ENCODE peak calls at places on chromosomes 7 and 10, in nine cellular contexts. T, M, H, D, B, J, S, X and N are unnamed samples.

GRCh38 chr7:116912269-116912909 is 40.9 kb upstream of the ST7 start:
- DNase-seq in T (no peak), M (no peak), H (no peak), D (no peak), B (no peak), J (no peak), S (no peak), X (no peak), N (no peak)

GRCh38 chr7:20581956-20582355 is 33.5 kb upstream of the ABCB5 start:
- DNase-seq in T (no peak), M (no peak), H (no peak), D (no peak), B (no peak), J (no peak), S (no peak), X (no peak), N (no peak)

GRCh38 chr10:110723224-110723891 is 79.2 kb downstream of the RBM20 start:
- DNase-seq in T (no peak), M (no peak), H (no peak), D (no peak), B (no peak), J (no peak), S (no peak), X (peak), N (no peak)

GRCh38 chr7:3157541-3158287 is 114.0 kb upstream of the CARD11 start:
- DNase-seq in T (no peak), M (peak), H (no peak), D (no peak), B (no peak), J (peak), S (no peak), X (no peak), N (no peak)

GRCh38 chr7:150856303-150857275 is 4.3 kb downstream of the AOC1 start:
- DNase-seq in T (peak), M (no peak), H (no peak), D (no peak), B (no peak), J (no peak), S (no peak), X (no peak), N (no peak)

GRCh38 chr7:88522771-88523316 is 216.2 kb upstream of the STEAP4 start:
- DNase-seq in T (no peak), M (no peak), H (no peak), D (no peak), B (no peak), J (no peak), S (no peak), X (no peak), N (no peak)

GRCh38 chr7:134768243-134768642 is 11.2 kb upstream of the CALD1 start:
- DNase-seq in T (no peak), M (no peak), H (no peak), D (no peak), B (no peak), J (no peak), S (no peak), X (no peak), N (no peak)

GRCh38 chr7:2093214-2093840 is 139.4 kb downstream of the MAD1L1 start:
- DNase-seq in T (no peak), M (no peak), H (no peak), D (no peak), B (no peak), J (no peak), S (no peak), X (no peak), N (no peak)

GRCh38 chr7:78968951-78969350 is 484.5 kb downstream of the MAGI2 start:
- DNase-seq in T (peak), M (no peak), H (no peak), D (no peak), B (no peak), J (no peak), S (no peak), X (no peak), N (no peak)

GRCh38 chr7:101882595-101883564 is 65.5 kb downstream of the CUX1 start:
- DNase-seq in T (no peak), M (peak), H (no peak), D (peak), B (peak), J (peak), S (peak), X (no peak), N (peak)

GRCh38 chr10:101134299-101135127 is 3.4 kb downstream of the TLX1 start:
- DNase-seq in T (no peak), M (no peak), H (no peak), D (no peak), B (no peak), J (no peak), S (no peak), X (no peak), N (no peak)

DNA sequence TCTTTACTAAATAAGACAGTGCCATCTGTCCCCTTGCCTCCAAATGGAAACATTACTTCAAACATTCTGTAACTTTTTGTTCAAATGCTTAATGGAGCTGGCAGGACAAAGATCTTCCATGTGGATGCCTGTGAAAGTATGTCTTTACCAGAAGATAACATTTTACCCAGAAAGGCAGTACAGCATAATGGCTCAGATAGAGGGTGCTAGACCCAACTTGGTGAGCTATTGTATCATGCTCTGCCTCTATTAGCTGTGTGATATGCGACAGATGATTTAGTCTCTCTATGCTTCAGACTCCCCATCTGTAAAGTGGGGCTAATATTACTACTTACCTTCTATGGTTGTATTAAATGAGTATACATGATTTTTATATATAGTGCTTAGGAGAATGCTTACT is 8.8 kb upstream of the SMKR1 start:
- DNase-seq in T (no peak), M (peak), H (no peak), D (no peak), B (no peak), J (peak), S (no peak), X (peak), N (no peak)
- TF ChIP-seq CTCF in T (peak), M (peak), H (no peak), D (no peak), B (peak), J (peak), S (no peak), X (peak), N (no peak)

GRCh38 chr10:60239228-60239627 is 150.4 kb downstream of the ANK3 start:
- DNase-seq in T (no peak), M (no peak), H (no peak), D (no peak), B (no peak), J (no peak), S (no peak), X (no peak), N (no peak)

GRCh38 chr10:60235001-60235400 is 154.7 kb downstream of the ANK3 start:
- DNase-seq in T (no peak), M (peak), H (no peak), D (peak), B (no peak), J (peak), S (no peak), X (no peak), N (no peak)

GRCh38 chr10:60236869-60237524 is 152.7 kb downstream of the ANK3 start:
- DNase-seq in T (no peak), M (peak), H (no peak), D (no peak), B (no peak), J (no peak), S (peak), X (peak), N (peak)

GRCh38 chr10:60238408-60239100 is 151.1 kb downstream of the ANK3 start:
- DNase-seq in T (peak), M (peak), H (no peak), D (peak), B (peak), J (peak), S (peak), X (peak), N (no peak)

DNA sequence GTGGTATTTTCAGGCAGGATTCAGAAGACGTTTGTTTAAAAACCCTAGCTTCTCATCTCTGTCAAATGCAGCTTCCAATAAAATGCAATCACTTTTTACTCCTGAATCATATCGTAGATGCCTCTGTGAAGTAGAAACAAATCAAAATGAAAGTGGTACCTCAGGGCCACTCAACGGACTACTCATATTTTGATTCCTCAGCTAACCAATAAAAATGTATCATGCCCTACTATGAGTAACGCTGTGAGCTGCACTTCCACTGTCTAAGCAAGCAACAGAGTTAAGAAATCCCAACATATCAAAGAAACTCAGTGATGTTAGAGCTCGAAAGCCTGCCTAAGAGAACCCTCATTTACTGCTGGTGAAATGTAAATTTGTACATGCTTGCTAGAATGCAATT is 151.7 kb downstream of the ANK3 start:
- DNase-seq in T (no peak), M (peak), H (no peak), D (peak), B (no peak), J (peak), S (no peak), X (peak), N (no peak)
- TF ChIP-seq CTCF in T (no peak), M (no peak), H (no peak), D (no peak), B (no peak), J (no peak), S (no peak), X (no peak), N (no peak)

GRCh38 chr7:48337781-48338180 is 166.5 kb downstream of the ABCA13 start:
- DNase-seq in T (no peak), M (no peak), H (no peak), D (no peak), B (no peak), J (no peak), S (no peak), X (no peak), N (no peak)

GRCh38 chr7:48337012-48337621 is 165.9 kb downstream of the ABCA13 start:
- DNase-seq in T (peak), M (peak), H (no peak), D (peak), B (peak), J (peak), S (no peak), X (peak), N (no peak)
- TF ChIP-seq CTCF in T (peak), M (peak), H (no peak), D (peak), B (peak), J (peak), S (no peak), X (peak), N (peak)

GRCh38 chr7:95543312-95543711 is 53.0 kb downstream of the PDK4 start:
- DNase-seq in T (no peak), M (no peak), H (no peak), D (no peak), B (no peak), J (no peak), S (no peak), X (no peak), N (no peak)

GRCh38 chr7:95545666-95546065 is 50.6 kb downstream of the PDK4 start:
- DNase-seq in T (no peak), M (no peak), H (no peak), D (peak), B (no peak), J (no peak), S (no peak), X (no peak), N (no peak)

GRCh38 chr7:95546647-95547046 is 49.7 kb downstream of the PDK4 start:
- DNase-seq in T (no peak), M (no peak), H (no peak), D (no peak), B (no peak), J (no peak), S (peak), X (no peak), N (no peak)

GRCh38 chr7:95544174-95544573 is 52.1 kb downstream of the PDK4 start:
- DNase-seq in T (no peak), M (no peak), H (no peak), D (no peak), B (no peak), J (no peak), S (no peak), X (no peak), N (no peak)

DNA sequence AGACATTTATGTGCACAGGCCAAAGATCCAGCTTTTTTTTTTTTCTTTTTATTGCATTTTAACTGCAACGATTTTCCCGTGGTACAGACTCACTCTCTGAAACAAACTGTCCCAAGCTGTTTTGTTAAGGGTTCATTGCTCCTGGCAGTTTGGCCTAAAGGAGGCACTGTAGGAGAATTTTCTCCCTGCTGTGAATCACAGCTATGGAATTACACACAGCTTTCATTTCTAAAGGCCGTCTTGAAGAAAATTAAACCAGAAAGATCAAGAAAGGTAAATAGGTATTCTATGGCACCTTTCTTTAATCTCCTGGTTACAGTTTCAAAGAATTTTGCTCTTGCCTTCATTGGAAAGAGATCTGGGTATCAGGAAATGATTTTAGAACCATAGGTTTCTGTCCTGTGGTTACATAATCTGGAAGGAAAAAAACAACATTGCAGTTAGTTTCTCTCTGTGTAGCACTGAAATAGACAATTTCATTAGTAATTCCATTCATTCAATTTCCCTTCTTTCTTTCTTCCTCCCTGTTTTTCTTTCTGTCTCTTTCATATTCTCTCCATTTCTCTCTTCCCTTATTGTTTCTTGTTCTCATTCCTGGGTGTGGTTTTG is 51.2 kb downstream of the PDK4 start:
- DNase-seq in T (no peak), M (peak), H (no peak), D (peak), B (peak), J (peak), S (peak), X (no peak), N (no peak)
- TF ChIP-seq CTCF in T (peak), M (peak), H (no peak), D (peak), B (peak), J (peak), S (peak), X (no peak), N (peak)

DNA sequence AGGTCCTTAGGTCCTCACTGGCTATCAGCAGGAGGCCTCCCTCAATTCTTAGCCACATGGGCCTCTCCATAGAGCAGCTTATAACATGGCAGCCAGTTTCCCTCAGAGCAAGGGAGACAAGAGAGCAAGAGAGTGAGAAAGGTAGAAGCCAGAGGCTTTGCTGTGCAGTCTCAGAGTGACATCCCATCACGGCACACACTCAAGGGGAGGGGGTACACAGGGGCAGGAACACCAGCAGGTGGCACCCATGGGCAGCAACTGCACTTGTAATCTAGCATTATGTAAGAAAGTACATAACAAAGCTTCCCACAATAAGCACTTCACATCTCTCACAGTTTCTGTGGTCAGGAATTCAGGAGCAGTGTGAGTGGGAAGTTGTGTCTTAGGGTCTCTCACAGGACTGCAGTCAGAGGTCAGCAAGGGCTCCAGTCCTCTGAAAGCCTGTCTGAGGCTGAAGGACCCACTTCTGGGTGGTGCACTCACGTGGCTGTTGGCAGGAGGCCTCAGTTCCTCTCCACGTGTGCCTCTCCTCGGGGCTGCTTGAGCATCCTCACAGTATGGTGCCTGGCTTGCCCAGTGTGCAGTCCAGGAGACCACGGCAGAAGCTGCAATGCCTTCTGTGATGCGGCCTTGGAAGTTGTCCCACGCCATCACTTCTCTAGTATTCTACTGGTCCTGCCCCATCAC is 159.4 kb downstream of the OAT start:
- DNase-seq in T (no peak), M (peak), H (no peak), D (no peak), B (peak), J (peak), S (no peak), X (peak), N (peak)
- TF ChIP-seq CTCF in T (peak), M (peak), H (no peak), D (peak), B (peak), J (peak), S (no peak), X (peak), N (peak)

DNA sequence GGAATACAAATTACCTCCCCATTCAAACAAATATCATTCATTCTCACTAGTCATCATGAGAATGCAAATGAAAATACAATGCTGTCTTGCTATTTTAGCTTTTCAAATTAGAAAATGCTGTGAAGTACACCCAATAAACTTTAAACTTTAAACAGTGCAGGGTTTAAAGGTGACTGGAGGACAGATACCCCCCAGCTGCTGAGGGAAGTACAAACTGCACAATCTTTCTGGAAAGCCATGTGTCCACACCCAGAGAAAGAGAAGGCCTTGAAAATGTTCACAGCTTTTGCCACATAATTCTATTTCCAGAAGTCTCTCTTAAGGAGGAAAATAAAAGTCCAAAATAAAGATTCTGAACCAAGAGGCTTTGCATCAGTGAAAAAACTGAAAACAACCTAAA is 56.5 kb downstream of the PIK3AP1 start:
- DNase-seq in T (no peak), M (no peak), H (no peak), D (no peak), B (no peak), J (no peak), S (no peak), X (no peak), N (no peak)
- TF ChIP-seq CTCF in T (no peak), M (no peak), H (no peak), D (no peak), B (no peak), J (no peak), S (no peak), X (no peak), N (no peak)

GRCh38 chr10:84820121-84820520 is 491.7 kb downstream of the CCSER2 start:
- DNase-seq in T (no peak), M (no peak), H (no peak), D (no peak), B (no peak), J (no peak), S (no peak), X (peak), N (no peak)
- TF ChIP-seq CTCF in T (no peak), M (peak), H (no peak), D (peak), B (no peak), J (no peak), S (no peak), X (peak), N (no peak)

DNA sequence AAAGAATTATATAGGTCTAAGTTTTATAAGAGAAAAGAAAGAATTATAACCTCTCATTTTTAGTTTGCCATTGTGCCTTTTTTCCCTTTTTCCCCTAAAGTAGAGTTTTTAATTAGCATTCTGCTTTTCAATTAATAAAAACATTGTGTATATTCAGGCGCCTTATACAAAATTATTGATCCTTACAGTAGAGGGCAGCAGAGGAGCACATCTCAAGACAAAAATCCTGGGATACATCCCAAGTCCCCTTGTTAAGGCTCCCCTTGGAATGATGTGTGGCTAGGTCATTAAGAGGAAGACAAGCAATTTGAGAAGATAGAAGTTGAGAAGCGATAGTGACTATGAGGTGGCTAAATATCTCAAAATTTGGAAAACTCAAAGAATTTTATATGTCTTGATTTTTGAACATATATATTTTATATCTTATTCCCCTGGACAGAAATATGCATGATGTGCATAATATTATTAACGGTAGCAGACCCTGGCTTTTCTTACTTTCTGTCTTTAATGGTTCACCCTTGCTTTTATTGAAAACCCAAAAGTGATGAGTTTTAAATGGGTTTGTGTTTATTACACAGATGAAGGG is 19.1 kb upstream of the TPK1 start:
- DNase-seq in T (no peak), M (peak), H (no peak), D (peak), B (peak), J (peak), S (no peak), X (peak), N (no peak)
- TF ChIP-seq CTCF in T (peak), M (peak), H (peak), D (peak), B (peak), J (peak), S (no peak), X (peak), N (peak)